ENCODE peak calls at places on chromosomes 6 and 20, in nine cellular contexts. One of them, this sample, is unnamed. For H3K27me3, the result is how much of the 10 kb centered on the place peaks cover.

GRCh38 chr20:59788811-59789210 is 144.6 kb downstream of the SYCP2 start:
- DNase-seq in heart right ventricle: no peak
- DNase-seq in heart left ventricle: no peak
- DNase-seq in CD4-positive, CD25-positive, alpha-beta regulatory T cell: no peak
- DNase-seq in mammary epithelial cell: no peak
- DNase-seq in HepG2: no peak
- DNase-seq in Peyer's patch: no peak
- DNase-seq in endodermal cell: no peak
- DNase-seq in mesenchymal stem cell: no peak
- DNase-seq in this sample: no peak

GRCh38 chr20:45308078-45308778 is at the start of gene MATN4:
- DNase-seq in heart right ventricle: peak
- DNase-seq in endodermal cell: peak
- DNase-seq in mesenchymal stem cell: no peak
- DNase-seq in HepG2: no peak
- DNase-seq in CD4-positive, CD25-positive, alpha-beta regulatory T cell: no peak
- DNase-seq in mammary epithelial cell: no peak
- DNase-seq in heart left ventricle: no peak
- DNase-seq in Peyer's patch: no peak
- DNase-seq in this sample: no peak

GRCh38 chr6:108452725-108453195 is 108.0 kb upstream of the FOXO3 start:
- DNase-seq in HepG2: no peak
- DNase-seq in endodermal cell: peak
- DNase-seq in Peyer's patch: no peak
- DNase-seq in heart right ventricle: peak
- DNase-seq in mammary epithelial cell: no peak
- DNase-seq in heart left ventricle: peak
- DNase-seq in CD4-positive, CD25-positive, alpha-beta regulatory T cell: no peak
- DNase-seq in mesenchymal stem cell: peak
- DNase-seq in this sample: peak

GRCh38 chr6:43737272-43738081 is 32.5 kb upstream of the VEGFA start:
- DNase-seq in mesenchymal stem cell: peak
- DNase-seq in endodermal cell: peak
- DNase-seq in Peyer's patch: no peak
- DNase-seq in heart left ventricle: peak
- DNase-seq in HepG2: no peak
- DNase-seq in CD4-positive, CD25-positive, alpha-beta regulatory T cell: no peak
- DNase-seq in heart right ventricle: peak
- DNase-seq in mammary epithelial cell: peak
- DNase-seq in this sample: peak

GRCh38 chr6:38435330-38435729 is 204.4 kb downstream of the BTBD9 start:
- DNase-seq in mammary epithelial cell: no peak
- DNase-seq in HepG2: no peak
- DNase-seq in CD4-positive, CD25-positive, alpha-beta regulatory T cell: no peak
- DNase-seq in Peyer's patch: no peak
- DNase-seq in heart right ventricle: no peak
- DNase-seq in heart left ventricle: no peak
- DNase-seq in mesenchymal stem cell: no peak
- DNase-seq in endodermal cell: no peak
- DNase-seq in this sample: no peak

GRCh38 chr6:168528457-168529095 is 87.6 kb downstream of the SMOC2 start:
- DNase-seq in Peyer's patch: no peak
- DNase-seq in endodermal cell: no peak
- DNase-seq in heart right ventricle: no peak
- DNase-seq in HepG2: no peak
- DNase-seq in mammary epithelial cell: no peak
- DNase-seq in mesenchymal stem cell: no peak
- DNase-seq in CD4-positive, CD25-positive, alpha-beta regulatory T cell: no peak
- DNase-seq in heart left ventricle: no peak
- DNase-seq in this sample: no peak

GRCh38 chr20:59122377-59122932 is 41.2 kb upstream of the ZNF831 start:
- DNase-seq in HepG2: no peak
- DNase-seq in heart left ventricle: no peak
- DNase-seq in mammary epithelial cell: no peak
- DNase-seq in heart right ventricle: no peak
- DNase-seq in Peyer's patch: no peak
- DNase-seq in CD4-positive, CD25-positive, alpha-beta regulatory T cell: peak
- DNase-seq in mesenchymal stem cell: no peak
- DNase-seq in endodermal cell: no peak
- DNase-seq in this sample: no peak

GRCh38 chr20:62126141-62126540 is 3.9 kb downstream of the LSM14B start:
- DNase-seq in heart left ventricle: no peak
- DNase-seq in mesenchymal stem cell: no peak
- DNase-seq in Peyer's patch: no peak
- DNase-seq in CD4-positive, CD25-positive, alpha-beta regulatory T cell: no peak
- DNase-seq in endodermal cell: no peak
- DNase-seq in mammary epithelial cell: no peak
- DNase-seq in HepG2: no peak
- DNase-seq in heart right ventricle: no peak
- DNase-seq in this sample: no peak

GRCh38 chr6:117590447-117590846 is 11.9 kb downstream of the GOPC start:
- DNase-seq in mesenchymal stem cell: no peak
- DNase-seq in heart right ventricle: no peak
- DNase-seq in mammary epithelial cell: no peak
- DNase-seq in Peyer's patch: no peak
- DNase-seq in heart left ventricle: no peak
- DNase-seq in CD4-positive, CD25-positive, alpha-beta regulatory T cell: no peak
- DNase-seq in endodermal cell: no peak
- DNase-seq in HepG2: no peak
- DNase-seq in this sample: no peak

GRCh38 chr6:25223421-25224052 is 55.6 kb upstream of the CARMIL1 start:
- DNase-seq in mesenchymal stem cell: peak
- DNase-seq in HepG2: peak
- DNase-seq in heart left ventricle: peak
- DNase-seq in CD4-positive, CD25-positive, alpha-beta regulatory T cell: peak
- DNase-seq in Peyer's patch: peak
- DNase-seq in mammary epithelial cell: peak
- DNase-seq in heart right ventricle: peak
- DNase-seq in endodermal cell: peak
- DNase-seq in this sample: peak

GRCh38 chr6:103983000-103983399 is 876.7 kb downstream of the HACE1 start:
- DNase-seq in HepG2: no peak
- DNase-seq in mammary epithelial cell: no peak
- DNase-seq in endodermal cell: no peak
- DNase-seq in heart right ventricle: no peak
- DNase-seq in heart left ventricle: no peak
- DNase-seq in CD4-positive, CD25-positive, alpha-beta regulatory T cell: no peak
- DNase-seq in mesenchymal stem cell: peak
- DNase-seq in Peyer's patch: no peak
- DNase-seq in this sample: no peak

DNA sequence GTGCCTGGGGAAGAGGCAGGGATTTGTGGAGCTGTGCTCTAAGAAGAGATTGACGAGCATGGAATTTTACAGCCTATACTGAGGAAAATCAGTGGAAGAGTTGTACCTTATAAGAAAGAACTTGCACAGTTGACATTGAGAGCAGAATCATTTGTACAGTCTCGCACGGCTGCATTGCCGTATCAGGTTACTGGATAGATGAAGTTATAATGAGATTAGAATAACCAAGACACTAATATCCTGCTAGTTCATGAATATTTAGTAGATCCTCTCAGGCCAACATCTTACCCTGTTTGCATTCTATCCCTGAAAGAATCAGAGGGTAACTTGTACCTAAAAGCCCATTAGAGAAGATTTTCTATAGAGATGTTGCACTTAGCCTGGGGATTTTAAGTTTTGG is 447.1 kb downstream of the PREX1 start:
- DNase-seq in heart left ventricle: no peak
- DNase-seq in HepG2: no peak
- DNase-seq in mesenchymal stem cell: no peak
- DNase-seq in CD4-positive, CD25-positive, alpha-beta regulatory T cell: no peak
- DNase-seq in Peyer's patch: no peak
- DNase-seq in heart right ventricle: no peak
- DNase-seq in mammary epithelial cell: no peak
- DNase-seq in endodermal cell: no peak
- DNase-seq in this sample: no peak
- H3K27ac ChIP-seq in heart left ventricle: no peak
- H3K27ac ChIP-seq in HepG2: peak
- H3K27ac ChIP-seq in mesenchymal stem cell: peak
- H3K27ac ChIP-seq in CD4-positive, CD25-positive, alpha-beta regulatory T cell: no peak
- H3K27ac ChIP-seq in Peyer's patch: no peak
- H3K27ac ChIP-seq in heart right ventricle: no peak
- H3K27ac ChIP-seq in mammary epithelial cell: no peak
- H3K27ac ChIP-seq in endodermal cell: no peak
- H3K27ac ChIP-seq in this sample: no peak

GRCh38 chr6:87881342-87881895 is 166.2 kb upstream of the SPACA1 start:
- DNase-seq in mammary epithelial cell: peak
- DNase-seq in mesenchymal stem cell: no peak
- DNase-seq in heart left ventricle: no peak
- DNase-seq in Peyer's patch: no peak
- DNase-seq in HepG2: no peak
- DNase-seq in endodermal cell: no peak
- DNase-seq in heart right ventricle: no peak
- DNase-seq in CD4-positive, CD25-positive, alpha-beta regulatory T cell: peak
- DNase-seq in this sample: no peak

GRCh38 chr6:87879144-87879861 is 168.3 kb upstream of the SPACA1 start:
- DNase-seq in CD4-positive, CD25-positive, alpha-beta regulatory T cell: no peak
- DNase-seq in mesenchymal stem cell: no peak
- DNase-seq in endodermal cell: no peak
- DNase-seq in heart right ventricle: no peak
- DNase-seq in heart left ventricle: no peak
- DNase-seq in Peyer's patch: no peak
- DNase-seq in HepG2: no peak
- DNase-seq in mammary epithelial cell: no peak
- DNase-seq in this sample: no peak

GRCh38 chr6:87873556-87873955 is 171.5 kb upstream of the AKIRIN2 start:
- DNase-seq in heart left ventricle: no peak
- DNase-seq in HepG2: no peak
- DNase-seq in mammary epithelial cell: no peak
- DNase-seq in CD4-positive, CD25-positive, alpha-beta regulatory T cell: no peak
- DNase-seq in Peyer's patch: no peak
- DNase-seq in mesenchymal stem cell: no peak
- DNase-seq in endodermal cell: no peak
- DNase-seq in heart right ventricle: no peak
- DNase-seq in this sample: no peak

GRCh38 chr6:87870606-87871005 is 168.6 kb upstream of the AKIRIN2 start:
- DNase-seq in heart left ventricle: no peak
- DNase-seq in HepG2: no peak
- DNase-seq in CD4-positive, CD25-positive, alpha-beta regulatory T cell: no peak
- DNase-seq in heart right ventricle: no peak
- DNase-seq in mammary epithelial cell: no peak
- DNase-seq in mesenchymal stem cell: no peak
- DNase-seq in Peyer's patch: no peak
- DNase-seq in endodermal cell: no peak
- DNase-seq in this sample: no peak

GRCh38 chr6:87875781-87876180 is 171.9 kb upstream of the SPACA1 start:
- DNase-seq in mesenchymal stem cell: no peak
- DNase-seq in heart right ventricle: no peak
- DNase-seq in CD4-positive, CD25-positive, alpha-beta regulatory T cell: no peak
- DNase-seq in mammary epithelial cell: no peak
- DNase-seq in HepG2: peak
- DNase-seq in Peyer's patch: no peak
- DNase-seq in heart left ventricle: no peak
- DNase-seq in endodermal cell: no peak
- DNase-seq in this sample: no peak
- H3K27me3 ChIP-seq in mesenchymal stem cell: under half
- H3K27me3 ChIP-seq in heart right ventricle: under half
- H3K27me3 ChIP-seq in CD4-positive, CD25-positive, alpha-beta regulatory T cell: under half
- H3K27me3 ChIP-seq in mammary epithelial cell: under half
- H3K27me3 ChIP-seq in HepG2: under half
- H3K27me3 ChIP-seq in Peyer's patch: under half
- H3K27me3 ChIP-seq in heart left ventricle: under half
- H3K27me3 ChIP-seq in endodermal cell: under half
- H3K27me3 ChIP-seq in this sample: under half

GRCh38 chr6:150026976-150027805 is 1.9 kb upstream of the RAET1L start:
- DNase-seq in HepG2: no peak
- DNase-seq in CD4-positive, CD25-positive, alpha-beta regulatory T cell: no peak
- DNase-seq in heart right ventricle: no peak
- DNase-seq in mesenchymal stem cell: no peak
- DNase-seq in mammary epithelial cell: no peak
- DNase-seq in heart left ventricle: no peak
- DNase-seq in endodermal cell: peak
- DNase-seq in Peyer's patch: no peak
- DNase-seq in this sample: no peak

GRCh38 chr6:150029276-150029675 is 3.9 kb upstream of the RAET1L start:
- DNase-seq in heart left ventricle: no peak
- DNase-seq in heart right ventricle: no peak
- DNase-seq in Peyer's patch: no peak
- DNase-seq in mesenchymal stem cell: no peak
- DNase-seq in CD4-positive, CD25-positive, alpha-beta regulatory T cell: no peak
- DNase-seq in mammary epithelial cell: no peak
- DNase-seq in HepG2: no peak
- DNase-seq in endodermal cell: no peak
- DNase-seq in this sample: no peak

GRCh38 chr6:150027806-150028565 is 2.7 kb upstream of the RAET1L start:
- DNase-seq in Peyer's patch: no peak
- DNase-seq in CD4-positive, CD25-positive, alpha-beta regulatory T cell: no peak
- DNase-seq in endodermal cell: peak
- DNase-seq in mammary epithelial cell: no peak
- DNase-seq in HepG2: no peak
- DNase-seq in heart right ventricle: no peak
- DNase-seq in mesenchymal stem cell: no peak
- DNase-seq in heart left ventricle: no peak
- DNase-seq in this sample: no peak

GRCh38 chr6:150029749-150030148 is 4.4 kb upstream of the RAET1L start:
- DNase-seq in heart right ventricle: no peak
- DNase-seq in mammary epithelial cell: no peak
- DNase-seq in Peyer's patch: no peak
- DNase-seq in mesenchymal stem cell: no peak
- DNase-seq in CD4-positive, CD25-positive, alpha-beta regulatory T cell: no peak
- DNase-seq in heart left ventricle: no peak
- DNase-seq in endodermal cell: peak
- DNase-seq in HepG2: no peak
- DNase-seq in this sample: no peak

DNA sequence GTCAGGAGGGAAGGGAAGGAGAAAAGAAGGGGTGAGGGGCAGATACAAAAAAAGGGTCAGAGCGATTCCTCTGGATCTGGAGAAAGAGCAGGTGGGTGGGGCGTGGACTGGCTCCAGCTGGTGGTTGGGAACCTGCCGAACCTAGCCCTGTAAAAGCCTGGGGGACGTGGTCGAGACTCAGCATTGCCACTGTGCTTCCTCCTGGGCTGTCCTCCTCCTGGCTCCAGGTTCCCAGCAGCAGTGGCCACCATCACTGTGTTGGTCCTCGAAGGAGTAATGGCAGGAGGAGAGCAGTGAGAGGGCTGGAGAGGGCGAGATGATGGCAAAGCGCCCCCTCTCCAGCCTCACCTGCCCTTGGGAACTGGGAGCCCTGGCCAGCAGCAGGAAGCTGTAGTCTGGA is 3.5 kb upstream of the RAET1L start:
- DNase-seq in endodermal cell: peak
- DNase-seq in Peyer's patch: no peak
- DNase-seq in mesenchymal stem cell: no peak
- DNase-seq in CD4-positive, CD25-positive, alpha-beta regulatory T cell: no peak
- DNase-seq in heart right ventricle: no peak
- DNase-seq in mammary epithelial cell: no peak
- DNase-seq in HepG2: no peak
- DNase-seq in heart left ventricle: no peak
- DNase-seq in this sample: no peak
- H3K4me3 ChIP-seq in endodermal cell: no peak
- H3K4me3 ChIP-seq in Peyer's patch: no peak
- H3K4me3 ChIP-seq in mesenchymal stem cell: no peak
- H3K4me3 ChIP-seq in CD4-positive, CD25-positive, alpha-beta regulatory T cell: no peak
- H3K4me3 ChIP-seq in heart right ventricle: no peak
- H3K4me3 ChIP-seq in mammary epithelial cell: no peak
- H3K4me3 ChIP-seq in HepG2: no peak
- H3K4me3 ChIP-seq in heart left ventricle: no peak
- H3K4me3 ChIP-seq in this sample: no peak

DNA sequence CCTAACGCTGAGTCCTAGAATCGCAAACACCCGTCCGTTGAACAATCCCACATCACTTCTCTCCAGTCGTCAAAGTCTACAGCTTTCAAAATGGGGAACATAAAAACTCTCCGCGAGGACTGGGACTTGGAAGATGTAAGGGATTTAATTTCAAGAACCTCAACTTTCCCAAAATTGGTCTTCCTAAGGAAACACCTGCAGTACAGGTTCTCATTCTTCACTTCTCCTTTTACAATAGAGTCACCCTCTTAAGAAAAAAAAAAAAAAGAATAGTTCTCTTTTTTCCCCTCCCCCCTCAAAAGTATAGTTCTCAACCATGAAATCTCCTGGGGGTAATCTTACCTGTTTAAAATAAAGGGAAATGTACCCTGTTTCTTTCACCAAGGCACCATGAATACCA is 6.6 kb upstream of the ZBTB22 start:
- DNase-seq in heart right ventricle: no peak
- DNase-seq in endodermal cell: no peak
- DNase-seq in Peyer's patch: no peak
- DNase-seq in heart left ventricle: no peak
- DNase-seq in CD4-positive, CD25-positive, alpha-beta regulatory T cell: peak
- DNase-seq in HepG2: no peak
- DNase-seq in mesenchymal stem cell: no peak
- DNase-seq in mammary epithelial cell: no peak
- DNase-seq in this sample: no peak
- H3K27ac ChIP-seq in heart right ventricle: peak
- H3K27ac ChIP-seq in endodermal cell: no peak
- H3K27ac ChIP-seq in Peyer's patch: peak
- H3K27ac ChIP-seq in heart left ventricle: peak
- H3K27ac ChIP-seq in CD4-positive, CD25-positive, alpha-beta regulatory T cell: peak
- H3K27ac ChIP-seq in HepG2: no peak
- H3K27ac ChIP-seq in mesenchymal stem cell: no peak
- H3K27ac ChIP-seq in mammary epithelial cell: no peak
- H3K27ac ChIP-seq in this sample: peak

This sample was measured in uterus.